ENCODE peak calls at places on chromosome 6, in ten cellular contexts. One of them, this sample, is unnamed.

GRCh38 chr6:28922841-28923317 is 906 bp downstream of the TRIM27 start:
- DNase-seq in endothelial cell of umbilical vein: peak
- DNase-seq in hepatocyte: peak
- DNase-seq in PC-9: no peak
- DNase-seq in mammary epithelial cell: peak
- DNase-seq in fibroblast of lung: peak
- DNase-seq in HCT116: no peak
- DNase-seq in H1: peak
- DNase-seq in keratinocyte: no peak
- DNase-seq in MM.1S: peak
- DNase-seq in this sample: peak

GRCh38 chr6:46688117-46688965 is 656 bp downstream of the TDRD6 start:
- DNase-seq in HCT116: no peak
- DNase-seq in keratinocyte: no peak
- DNase-seq in fibroblast of lung: no peak
- DNase-seq in mammary epithelial cell: no peak
- DNase-seq in MM.1S: no peak
- DNase-seq in H1: no peak
- DNase-seq in PC-9: no peak
- DNase-seq in endothelial cell of umbilical vein: no peak
- DNase-seq in hepatocyte: no peak
- DNase-seq in this sample: no peak

GRCh38 chr6:150599199-150600002 is at the start of gene PLEKHG1:
- DNase-seq in PC-9: peak
- DNase-seq in mammary epithelial cell: peak
- DNase-seq in fibroblast of lung: peak
- DNase-seq in H1: peak
- DNase-seq in hepatocyte: peak
- DNase-seq in endothelial cell of umbilical vein: peak
- DNase-seq in MM.1S: peak
- DNase-seq in keratinocyte: no peak
- DNase-seq in HCT116: peak
- DNase-seq in this sample: peak

GRCh38 chr6:30618270-30618787 is 689 bp downstream of the MRPS18B start:
- DNase-seq in mammary epithelial cell: no peak
- DNase-seq in keratinocyte: no peak
- DNase-seq in PC-9: no peak
- DNase-seq in MM.1S: peak
- DNase-seq in H1: no peak
- DNase-seq in HCT116: no peak
- DNase-seq in endothelial cell of umbilical vein: no peak
- DNase-seq in fibroblast of lung: no peak
- DNase-seq in hepatocyte: no peak
- DNase-seq in this sample: no peak

GRCh38 chr6:89116702-89117101 is 1.2 kb downstream of the SRSF12 start:
- DNase-seq in MM.1S: no peak
- DNase-seq in endothelial cell of umbilical vein: no peak
- DNase-seq in mammary epithelial cell: no peak
- DNase-seq in keratinocyte: no peak
- DNase-seq in HCT116: no peak
- DNase-seq in hepatocyte: no peak
- DNase-seq in PC-9: no peak
- DNase-seq in fibroblast of lung: no peak
- DNase-seq in H1: no peak
- DNase-seq in this sample: no peak

GRCh38 chr6:163820745-163821456 is 406.4 kb downstream of the QKI start:
- DNase-seq in HCT116: no peak
- DNase-seq in endothelial cell of umbilical vein: no peak
- DNase-seq in hepatocyte: no peak
- DNase-seq in fibroblast of lung: no peak
- DNase-seq in PC-9: no peak
- DNase-seq in keratinocyte: no peak
- DNase-seq in H1: no peak
- DNase-seq in MM.1S: no peak
- DNase-seq in mammary epithelial cell: no peak
- DNase-seq in this sample: no peak

GRCh38 chr6:9927271-9927670 is 487.6 kb downstream of the TFAP2A start:
- DNase-seq in mammary epithelial cell: no peak
- DNase-seq in HCT116: no peak
- DNase-seq in MM.1S: no peak
- DNase-seq in keratinocyte: no peak
- DNase-seq in fibroblast of lung: no peak
- DNase-seq in hepatocyte: no peak
- DNase-seq in endothelial cell of umbilical vein: no peak
- DNase-seq in H1: no peak
- DNase-seq in PC-9: no peak
- DNase-seq in this sample: no peak

GRCh38 chr6:129329677-129330076 is 380.3 kb downstream of the ARHGAP18 start:
- DNase-seq in H1: no peak
- DNase-seq in fibroblast of lung: no peak
- DNase-seq in keratinocyte: no peak
- DNase-seq in endothelial cell of umbilical vein: no peak
- DNase-seq in HCT116: no peak
- DNase-seq in PC-9: no peak
- DNase-seq in mammary epithelial cell: no peak
- DNase-seq in hepatocyte: no peak
- DNase-seq in MM.1S: no peak
- DNase-seq in this sample: no peak

GRCh38 chr6:106924699-106925523 is 49.6 kb downstream of the CD24 start:
- DNase-seq in PC-9: no peak
- DNase-seq in endothelial cell of umbilical vein: no peak
- DNase-seq in HCT116: no peak
- DNase-seq in hepatocyte: peak
- DNase-seq in fibroblast of lung: no peak
- DNase-seq in keratinocyte: no peak
- DNase-seq in H1: no peak
- DNase-seq in mammary epithelial cell: no peak
- DNase-seq in MM.1S: no peak
- DNase-seq in this sample: no peak

GRCh38 chr6:130931683-130932082 is 104.5 kb downstream of the SMLR1 start:
- DNase-seq in endothelial cell of umbilical vein: no peak
- DNase-seq in mammary epithelial cell: no peak
- DNase-seq in hepatocyte: no peak
- DNase-seq in MM.1S: no peak
- DNase-seq in PC-9: no peak
- DNase-seq in keratinocyte: no peak
- DNase-seq in fibroblast of lung: no peak
- DNase-seq in H1: no peak
- DNase-seq in HCT116: no peak
- DNase-seq in this sample: no peak

GRCh38 chr6:45920819-45921511 is 94.7 kb downstream of the CLIC5 start:
- DNase-seq in endothelial cell of umbilical vein: no peak
- DNase-seq in fibroblast of lung: no peak
- DNase-seq in HCT116: no peak
- DNase-seq in hepatocyte: no peak
- DNase-seq in H1: no peak
- DNase-seq in MM.1S: no peak
- DNase-seq in keratinocyte: no peak
- DNase-seq in mammary epithelial cell: peak
- DNase-seq in PC-9: no peak
- DNase-seq in this sample: no peak

GRCh38 chr6:68559052-68559451 is 76.0 kb upstream of the ADGRB3 start:
- DNase-seq in MM.1S: no peak
- DNase-seq in endothelial cell of umbilical vein: no peak
- DNase-seq in H1: no peak
- DNase-seq in PC-9: no peak
- DNase-seq in mammary epithelial cell: no peak
- DNase-seq in HCT116: no peak
- DNase-seq in fibroblast of lung: peak
- DNase-seq in hepatocyte: no peak
- DNase-seq in keratinocyte: no peak
- DNase-seq in this sample: no peak

GRCh38 chr6:143159001-143159400 is 98.3 kb downstream of the AIG1 start:
- DNase-seq in H1: no peak
- DNase-seq in MM.1S: no peak
- DNase-seq in PC-9: no peak
- DNase-seq in hepatocyte: no peak
- DNase-seq in keratinocyte: no peak
- DNase-seq in mammary epithelial cell: no peak
- DNase-seq in endothelial cell of umbilical vein: no peak
- DNase-seq in fibroblast of lung: peak
- DNase-seq in HCT116: no peak
- DNase-seq in this sample: no peak
- H3K4me3 ChIP-seq in H1: no peak
- H3K4me3 ChIP-seq in MM.1S: no peak
- H3K4me3 ChIP-seq in PC-9: no peak
- H3K4me3 ChIP-seq in hepatocyte: no peak
- H3K4me3 ChIP-seq in keratinocyte: no peak
- H3K4me3 ChIP-seq in mammary epithelial cell: no peak
- H3K4me3 ChIP-seq in endothelial cell of umbilical vein: no peak
- H3K4me3 ChIP-seq in fibroblast of lung: no peak
- H3K4me3 ChIP-seq in HCT116: no peak
- H3K4me3 ChIP-seq in this sample: no peak

GRCh38 chr6:166341915-166342292 is 441 bp downstream of the SFT2D1 start:
- DNase-seq in MM.1S: no peak
- DNase-seq in H1: no peak
- DNase-seq in PC-9: no peak
- DNase-seq in keratinocyte: no peak
- DNase-seq in hepatocyte: peak
- DNase-seq in fibroblast of lung: peak
- DNase-seq in endothelial cell of umbilical vein: no peak
- DNase-seq in mammary epithelial cell: peak
- DNase-seq in HCT116: no peak
- DNase-seq in this sample: peak

GRCh38 chr6:166341464-166341863 is 881 bp downstream of the SFT2D1 start:
- DNase-seq in fibroblast of lung: no peak
- DNase-seq in keratinocyte: no peak
- DNase-seq in endothelial cell of umbilical vein: no peak
- DNase-seq in mammary epithelial cell: no peak
- DNase-seq in MM.1S: no peak
- DNase-seq in PC-9: no peak
- DNase-seq in hepatocyte: no peak
- DNase-seq in HCT116: no peak
- DNase-seq in H1: no peak
- DNase-seq in this sample: no peak

GRCh38 chr6:166344240-166344639 is 1.9 kb upstream of the SFT2D1 start:
- DNase-seq in MM.1S: no peak
- DNase-seq in keratinocyte: no peak
- DNase-seq in HCT116: no peak
- DNase-seq in fibroblast of lung: no peak
- DNase-seq in PC-9: no peak
- DNase-seq in endothelial cell of umbilical vein: no peak
- DNase-seq in H1: no peak
- DNase-seq in mammary epithelial cell: no peak
- DNase-seq in hepatocyte: no peak
- DNase-seq in this sample: no peak

GRCh38 chr6:166343157-166343502 is 785 bp upstream of the SFT2D1 start:
- DNase-seq in PC-9: no peak
- DNase-seq in H1: no peak
- DNase-seq in HCT116: no peak
- DNase-seq in keratinocyte: no peak
- DNase-seq in MM.1S: no peak
- DNase-seq in endothelial cell of umbilical vein: no peak
- DNase-seq in mammary epithelial cell: peak
- DNase-seq in fibroblast of lung: no peak
- DNase-seq in hepatocyte: no peak
- DNase-seq in this sample: no peak

DNA sequence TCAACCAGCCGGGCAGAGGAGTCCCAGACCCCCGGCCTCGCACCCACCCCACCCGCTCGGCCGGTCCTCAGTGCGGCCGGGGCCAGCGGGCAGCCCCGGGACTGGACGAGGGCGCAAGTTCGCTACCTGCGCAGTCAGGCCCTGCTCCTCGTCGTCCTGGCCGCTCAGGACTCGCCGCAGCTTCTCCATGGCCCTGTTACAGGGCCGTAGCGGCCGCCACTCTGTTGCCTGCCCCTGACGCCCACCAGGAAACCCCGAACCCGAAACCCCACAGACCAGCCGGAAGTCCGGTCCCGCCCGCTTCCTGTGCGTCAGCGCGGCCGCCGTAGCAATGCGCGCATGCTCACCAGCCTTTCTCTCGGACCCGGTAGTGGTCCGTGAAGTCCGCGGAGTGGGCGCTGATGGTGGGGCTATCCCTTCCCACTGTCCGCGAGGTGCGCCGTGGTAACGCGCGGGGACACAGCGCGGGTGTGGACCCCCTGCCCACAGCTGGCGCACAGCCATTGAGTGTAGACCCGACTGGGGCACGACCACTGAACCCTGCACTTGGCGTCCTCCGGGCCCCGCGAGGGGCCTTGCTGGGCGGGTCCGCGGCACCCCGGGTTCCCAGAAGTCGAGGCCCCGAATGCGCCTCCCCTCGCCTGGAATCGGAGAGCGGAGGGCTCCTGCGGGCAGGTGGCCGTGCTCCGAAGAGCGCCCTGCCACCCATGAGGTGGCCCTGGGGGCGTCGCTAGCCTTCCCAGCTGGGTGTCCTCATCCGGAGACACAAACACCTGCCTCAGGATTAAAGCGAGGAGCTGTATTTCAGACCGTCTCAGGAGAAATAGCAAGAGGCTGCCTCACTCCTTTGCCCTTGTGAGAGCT is at the start of gene SFT2D1:
- DNase-seq in endothelial cell of umbilical vein: peak
- DNase-seq in mammary epithelial cell: peak
- DNase-seq in PC-9: peak
- DNase-seq in fibroblast of lung: peak
- DNase-seq in MM.1S: peak
- DNase-seq in HCT116: peak
- DNase-seq in keratinocyte: no peak
- DNase-seq in hepatocyte: peak
- DNase-seq in H1: peak
- DNase-seq in this sample: peak
- TF ChIP-seq CTCF in endothelial cell of umbilical vein: no peak
- TF ChIP-seq CTCF in mammary epithelial cell: no peak
- TF ChIP-seq CTCF in PC-9: no peak
- TF ChIP-seq CTCF in fibroblast of lung: no peak
- TF ChIP-seq CTCF in MM.1S: no peak
- TF ChIP-seq CTCF in HCT116: no peak
- TF ChIP-seq CTCF in keratinocyte: no peak
- TF ChIP-seq CTCF in hepatocyte: no peak
- TF ChIP-seq CTCF in H1: no peak
- TF ChIP-seq CTCF in this sample: no peak

DNA sequence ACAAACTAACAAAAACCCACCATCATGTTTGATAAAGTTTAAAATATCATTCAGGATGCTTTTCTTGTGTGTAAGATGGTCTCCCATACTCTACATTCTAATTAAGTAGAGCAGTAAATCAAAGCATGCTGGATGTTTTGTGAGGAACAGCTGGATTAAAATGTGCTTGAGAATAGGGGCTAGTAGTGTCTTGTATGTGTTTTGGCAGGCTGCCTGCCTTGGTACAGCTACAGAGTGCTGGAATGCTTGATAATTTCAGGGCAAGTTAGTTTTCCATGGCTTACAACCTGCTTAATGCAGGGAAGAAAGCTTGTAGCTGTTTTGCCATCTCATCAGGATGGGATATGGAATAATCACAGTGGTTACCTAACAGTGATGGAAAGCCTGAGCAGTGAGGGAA is 636.6 kb upstream of the MMS22L start:
- DNase-seq in hepatocyte: no peak
- DNase-seq in keratinocyte: no peak
- DNase-seq in fibroblast of lung: no peak
- DNase-seq in PC-9: no peak
- DNase-seq in endothelial cell of umbilical vein: no peak
- DNase-seq in MM.1S: no peak
- DNase-seq in HCT116: no peak
- DNase-seq in H1: no peak
- DNase-seq in mammary epithelial cell: no peak
- DNase-seq in this sample: no peak
- H2AFZ ChIP-seq in hepatocyte: no peak
- H2AFZ ChIP-seq in keratinocyte: no peak
- H2AFZ ChIP-seq in fibroblast of lung: no peak
- H2AFZ ChIP-seq in PC-9: no peak
- H2AFZ ChIP-seq in endothelial cell of umbilical vein: no peak
- H2AFZ ChIP-seq in MM.1S: no peak
- H2AFZ ChIP-seq in HCT116: no peak
- H2AFZ ChIP-seq in H1: peak
- H2AFZ ChIP-seq in mammary epithelial cell: no peak
- H2AFZ ChIP-seq in this sample: peak

GRCh38 chr6:44868335-44868668 is 459.8 kb upstream of the RUNX2 start:
- DNase-seq in H1: no peak
- DNase-seq in keratinocyte: no peak
- DNase-seq in PC-9: no peak
- DNase-seq in HCT116: no peak
- DNase-seq in mammary epithelial cell: no peak
- DNase-seq in hepatocyte: no peak
- DNase-seq in endothelial cell of umbilical vein: no peak
- DNase-seq in fibroblast of lung: no peak
- DNase-seq in MM.1S: no peak
- DNase-seq in this sample: no peak
- H3K4me3 ChIP-seq in H1: no peak
- H3K4me3 ChIP-seq in keratinocyte: no peak
- H3K4me3 ChIP-seq in PC-9: no peak
- H3K4me3 ChIP-seq in HCT116: no peak
- H3K4me3 ChIP-seq in mammary epithelial cell: no peak
- H3K4me3 ChIP-seq in hepatocyte: no peak
- H3K4me3 ChIP-seq in endothelial cell of umbilical vein: no peak
- H3K4me3 ChIP-seq in fibroblast of lung: no peak
- H3K4me3 ChIP-seq in MM.1S: no peak
- H3K4me3 ChIP-seq in this sample: no peak

This sample was measured in neural progenitor cell.